ENCODE peak calls at places on chromosome 6, in four cellular contexts. One of them, this sample, is unnamed.

GRCh38 chr6:70164556-70164955 is 138.3 kb downstream of the COL9A1 start:
- DNase-seq in astrocyte of the cerebellum: no peak
- DNase-seq in AG09319: no peak
- DNase-seq in osteocyte: no peak
- DNase-seq in this sample: no peak

GRCh38 chr6:154995241-154996162 is at the start of gene TIAM2:
- DNase-seq in astrocyte of the cerebellum: no peak
- DNase-seq in AG09319: no peak
- DNase-seq in osteocyte: peak; percentile 84
- DNase-seq in this sample: no peak

GRCh38 chr6:155985660-155986138 is 530.1 kb upstream of the NOX3 start:
- DNase-seq in astrocyte of the cerebellum: no peak
- DNase-seq in AG09319: no peak
- DNase-seq in osteocyte: no peak
- DNase-seq in this sample: no peak

GRCh38 chr6:80767808-80768207 is 661.3 kb downstream of the BCKDHB start:
- DNase-seq in astrocyte of the cerebellum: peak; percentile 81
- DNase-seq in AG09319: peak; percentile 7
- DNase-seq in osteocyte: no peak
- DNase-seq in this sample: no peak

GRCh38 chr6:26276841-26277648 is 88.0 kb upstream of the BTN3A2 start:
- DNase-seq in astrocyte of the cerebellum: no peak
- DNase-seq in AG09319: no peak
- DNase-seq in osteocyte: no peak
- DNase-seq in this sample: no peak

GRCh38 chr6:45500924-45501816 is 123.4 kb upstream of the SUPT3H start:
- DNase-seq in astrocyte of the cerebellum: no peak
- DNase-seq in AG09319: no peak
- DNase-seq in osteocyte: no peak
- DNase-seq in this sample: no peak

GRCh38 chr6:75884822-75885221 is 135.8 kb downstream of the MYO6 start:
- DNase-seq in astrocyte of the cerebellum: no peak
- DNase-seq in AG09319: no peak
- DNase-seq in osteocyte: no peak
- DNase-seq in this sample: no peak

GRCh38 chr6:7770111-7770510 is 44.2 kb downstream of the BMP6 start:
- DNase-seq in astrocyte of the cerebellum: no peak
- DNase-seq in AG09319: no peak
- DNase-seq in osteocyte: no peak
- DNase-seq in this sample: no peak

GRCh38 chr6:137767931-137768690 is 98.9 kb upstream of the TNFAIP3 start:
- DNase-seq in astrocyte of the cerebellum: peak; percentile 6
- DNase-seq in AG09319: no peak
- DNase-seq in osteocyte: no peak
- DNase-seq in this sample: no peak

GRCh38 chr6:13466304-13467215 is 20.8 kb downstream of the GFOD1 start:
- DNase-seq in astrocyte of the cerebellum: no peak
- DNase-seq in AG09319: no peak
- DNase-seq in osteocyte: no peak
- DNase-seq in this sample: peak; percentile 57

GRCh38 chr6:24824142-24824755 is 25.5 kb upstream of the ARMH2 start:
- DNase-seq in astrocyte of the cerebellum: no peak
- DNase-seq in AG09319: no peak
- DNase-seq in osteocyte: no peak
- DNase-seq in this sample: no peak

GRCh38 chr6:87806635-87807034 is 104.6 kb upstream of the AKIRIN2 start:
- DNase-seq in astrocyte of the cerebellum: no peak
- DNase-seq in AG09319: no peak
- DNase-seq in osteocyte: no peak
- DNase-seq in this sample: no peak

GRCh38 chr6:25645916-25646315 is 6.1 kb upstream of the SCGN start:
- DNase-seq in astrocyte of the cerebellum: no peak
- DNase-seq in AG09319: no peak
- DNase-seq in osteocyte: no peak
- DNase-seq in this sample: no peak

GRCh38 chr6:15659181-15659580 is 3.6 kb downstream of the DTNBP1 start:
- DNase-seq in astrocyte of the cerebellum: no peak
- DNase-seq in AG09319: no peak
- DNase-seq in osteocyte: no peak
- DNase-seq in this sample: no peak

GRCh38 chr6:111207141-111207858 is 120.0 kb downstream of the SLC16A10 start:
- DNase-seq in astrocyte of the cerebellum: no peak
- DNase-seq in AG09319: no peak
- DNase-seq in osteocyte: no peak
- DNase-seq in this sample: no peak

GRCh38 chr6:46927066-46927465 is 5.3 kb upstream of the ADGRF5 start:
- DNase-seq in astrocyte of the cerebellum: no peak
- DNase-seq in AG09319: no peak
- DNase-seq in osteocyte: no peak
- DNase-seq in this sample: no peak

GRCh38 chr6:158027590-158028285 is 46.1 kb downstream of the SYNJ2 start:
- DNase-seq in astrocyte of the cerebellum: no peak
- DNase-seq in AG09319: no peak
- DNase-seq in osteocyte: no peak
- DNase-seq in this sample: no peak

GRCh38 chr6:48826318-48826595 is 636.8 kb downstream of the MMUT start:
- DNase-seq in astrocyte of the cerebellum: no peak
- DNase-seq in AG09319: no peak
- DNase-seq in osteocyte: no peak
- DNase-seq in this sample: no peak

GRCh38 chr6:16713597-16713996 is 47.7 kb downstream of the ATXN1 start:
- DNase-seq in astrocyte of the cerebellum: no peak
- DNase-seq in AG09319: no peak
- DNase-seq in osteocyte: no peak
- DNase-seq in this sample: no peak

GRCh38 chr6:157314705-157315321 is 8.5 kb downstream of the TMEM242 start:
- DNase-seq in astrocyte of the cerebellum: peak; percentile 79
- DNase-seq in AG09319: peak; percentile 54
- DNase-seq in osteocyte: no peak
- DNase-seq in this sample: no peak

GRCh38 chr6:25315778-25316177 is 36.6 kb downstream of the CARMIL1 start:
- DNase-seq in astrocyte of the cerebellum: no peak
- DNase-seq in AG09319: no peak
- DNase-seq in osteocyte: no peak
- DNase-seq in this sample: no peak

GRCh38 chr6:151762817-151763216 is 44.7 kb upstream of the ESR1 start:
- DNase-seq in astrocyte of the cerebellum: no peak
- DNase-seq in AG09319: no peak
- DNase-seq in osteocyte: no peak
- DNase-seq in this sample: no peak

GRCh38 chr6:151760486-151760885 is 47.0 kb upstream of the ESR1 start:
- DNase-seq in astrocyte of the cerebellum: no peak
- DNase-seq in AG09319: no peak
- DNase-seq in osteocyte: no peak
- DNase-seq in this sample: no peak

GRCh38 chr6:151763938-151764680 is 43.4 kb upstream of the ESR1 start:
- DNase-seq in astrocyte of the cerebellum: peak; percentile 29
- DNase-seq in AG09319: peak; percentile 52
- DNase-seq in osteocyte: no peak
- DNase-seq in this sample: peak; percentile 48

GRCh38 chr6:151763303-151763702 is 44.2 kb upstream of the ESR1 start:
- DNase-seq in astrocyte of the cerebellum: peak; percentile 38
- DNase-seq in AG09319: no peak
- DNase-seq in osteocyte: no peak
- DNase-seq in this sample: no peak

GRCh38 chr6:151765444-151765886 is 42.0 kb upstream of the ESR1 start:
- DNase-seq in astrocyte of the cerebellum: peak; percentile 76
- DNase-seq in AG09319: peak; percentile 65
- DNase-seq in osteocyte: no peak
- DNase-seq in this sample: no peak
- TF ChIP-seq CTCF in astrocyte of the cerebellum: peak; percentile 72
- TF ChIP-seq CTCF in AG09319: peak; percentile 65
- TF ChIP-seq CTCF in osteocyte: peak; percentile 80
- TF ChIP-seq CTCF in this sample: peak; percentile 83

GRCh38 chr6:83873869-83874268 is 14.4 kb downstream of the CYB5R4 start:
- DNase-seq in astrocyte of the cerebellum: no peak
- DNase-seq in AG09319: no peak
- DNase-seq in osteocyte: no peak
- DNase-seq in this sample: no peak

GRCh38 chr6:83868639-83869038 is 9.2 kb downstream of the CYB5R4 start:
- DNase-seq in astrocyte of the cerebellum: no peak
- DNase-seq in AG09319: no peak
- DNase-seq in osteocyte: no peak
- DNase-seq in this sample: no peak

GRCh38 chr6:83867527-83868161 is 8.2 kb downstream of the CYB5R4 start:
- DNase-seq in astrocyte of the cerebellum: no peak
- DNase-seq in AG09319: peak; percentile 88
- DNase-seq in osteocyte: no peak
- DNase-seq in this sample: peak; percentile 95

GRCh38 chr6:83872386-83873118 is 13.1 kb downstream of the CYB5R4 start:
- DNase-seq in astrocyte of the cerebellum: no peak
- DNase-seq in AG09319: no peak
- DNase-seq in osteocyte: no peak
- DNase-seq in this sample: no peak

DNA sequence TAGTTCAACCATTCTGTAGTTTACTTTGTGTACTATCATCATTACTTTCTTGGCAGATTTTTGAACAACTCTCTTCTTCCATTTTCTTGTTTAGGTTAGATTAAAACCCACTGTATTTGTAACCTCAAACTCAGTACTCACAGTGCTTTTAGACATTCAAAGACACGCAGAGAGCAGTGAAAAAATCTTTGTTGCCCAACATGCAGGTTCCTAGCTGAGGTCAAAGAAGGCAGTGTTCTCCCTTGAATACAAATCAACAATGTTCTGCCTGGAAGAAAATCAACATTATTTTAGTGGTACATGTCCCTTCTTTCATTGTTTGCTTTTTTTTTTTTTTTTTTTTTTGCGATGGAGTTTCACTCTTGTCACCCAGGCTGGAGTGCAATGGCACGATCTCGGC is 11.2 kb downstream of the CYB5R4 start:
- DNase-seq in astrocyte of the cerebellum: no peak
- DNase-seq in AG09319: no peak
- DNase-seq in osteocyte: no peak
- DNase-seq in this sample: no peak
- TF ChIP-seq CTCF in astrocyte of the cerebellum: no peak
- TF ChIP-seq CTCF in AG09319: no peak
- TF ChIP-seq CTCF in osteocyte: no peak
- TF ChIP-seq CTCF in this sample: no peak

GRCh38 chr6:82362144-82362543 is 1.5 kb upstream of the TPBG start:
- DNase-seq in astrocyte of the cerebellum: no peak
- DNase-seq in AG09319: no peak
- DNase-seq in osteocyte: no peak
- DNase-seq in this sample: no peak

GRCh38 chr6:82364087-82365010 is 732 bp downstream of the TPBG start:
- DNase-seq in astrocyte of the cerebellum: no peak
- DNase-seq in AG09319: no peak
- DNase-seq in osteocyte: peak; percentile 86
- DNase-seq in this sample: no peak

GRCh38 chr6:82363368-82364086 is at the start of gene TPBG:
- DNase-seq in astrocyte of the cerebellum: peak; percentile 54
- DNase-seq in AG09319: no peak
- DNase-seq in osteocyte: peak; percentile 88
- DNase-seq in this sample: no peak

GRCh38 chr6:82362868-82363267 is 749 bp upstream of the TPBG start:
- DNase-seq in astrocyte of the cerebellum: peak; percentile 90
- DNase-seq in AG09319: peak; percentile 92
- DNase-seq in osteocyte: no peak
- DNase-seq in this sample: no peak

DNA sequence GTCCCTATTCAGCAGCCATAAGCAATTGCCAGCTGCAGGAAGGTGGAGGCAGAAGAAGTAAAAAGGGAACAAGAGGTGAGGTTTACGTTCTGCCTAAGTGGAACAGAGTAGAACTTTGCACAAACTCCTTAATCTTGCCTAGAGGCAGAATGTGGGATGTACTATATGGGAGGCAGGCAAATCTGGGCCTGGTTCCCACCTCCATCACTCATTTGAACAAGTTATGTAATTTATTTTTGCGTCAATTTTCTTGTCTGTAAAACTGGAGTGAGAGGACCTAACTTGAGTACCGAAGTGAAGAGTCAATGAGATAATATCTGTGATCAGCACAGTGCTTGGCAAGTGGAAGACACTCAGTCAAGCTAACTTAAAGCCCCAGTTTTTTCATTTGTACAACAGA is 2.0 kb upstream of the TPBG start:
- DNase-seq in astrocyte of the cerebellum: no peak
- DNase-seq in AG09319: no peak
- DNase-seq in osteocyte: no peak
- DNase-seq in this sample: no peak
- TF ChIP-seq CTCF in astrocyte of the cerebellum: no peak
- TF ChIP-seq CTCF in AG09319: no peak
- TF ChIP-seq CTCF in osteocyte: no peak
- TF ChIP-seq CTCF in this sample: no peak

DNA sequence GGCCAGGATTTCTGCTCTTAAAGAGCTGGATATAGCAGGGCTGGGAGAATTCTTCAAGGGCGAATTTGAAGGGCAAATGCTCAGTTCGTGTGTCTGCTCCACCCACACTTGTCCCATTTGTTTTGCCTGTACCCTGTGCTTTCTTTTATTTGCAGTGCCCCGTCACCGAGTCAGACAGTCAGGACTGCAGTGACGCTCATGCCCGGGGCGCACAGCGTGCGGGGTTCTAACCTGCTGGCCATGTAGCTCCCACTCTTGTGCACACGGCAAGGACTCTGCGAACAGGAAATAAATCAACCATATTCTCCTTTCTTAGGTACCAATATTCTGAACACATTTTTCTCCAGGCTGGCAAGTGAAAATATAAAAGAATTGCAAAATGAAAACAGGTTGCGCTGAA is 17.7 kb downstream of the LYRM4 start:
- DNase-seq in astrocyte of the cerebellum: no peak
- DNase-seq in AG09319: no peak
- DNase-seq in osteocyte: no peak
- DNase-seq in this sample: no peak
- TF ChIP-seq CTCF in astrocyte of the cerebellum: no peak
- TF ChIP-seq CTCF in AG09319: no peak
- TF ChIP-seq CTCF in osteocyte: no peak
- TF ChIP-seq CTCF in this sample: no peak

DNA sequence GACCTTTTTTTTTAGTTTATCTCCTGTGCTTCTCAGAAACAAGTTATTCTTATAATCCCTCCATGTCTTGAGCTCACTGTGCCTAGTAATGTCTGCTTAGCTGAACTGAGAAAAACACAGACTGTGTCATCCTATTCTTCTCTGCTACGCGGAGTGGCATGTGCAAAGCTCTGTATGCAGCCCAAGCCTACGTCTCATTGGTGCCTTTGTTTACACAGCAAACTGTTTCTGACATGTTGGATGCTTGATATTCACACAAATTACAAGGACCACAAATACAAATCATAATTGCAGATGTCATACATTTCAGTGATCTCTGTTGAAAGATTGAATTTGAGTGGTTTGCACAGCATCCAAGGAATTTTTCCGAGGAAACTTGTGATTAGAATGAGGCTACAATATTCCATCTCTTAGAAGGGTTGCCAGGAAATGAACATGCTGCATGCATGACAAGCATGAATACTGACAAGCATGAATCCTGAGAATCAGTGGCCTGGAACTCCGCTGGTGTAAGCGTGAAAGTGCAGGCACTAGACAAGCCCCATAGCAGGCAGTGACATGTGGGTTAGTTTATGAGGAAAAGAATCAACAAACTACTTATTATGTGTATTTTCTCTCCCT is 128.4 kb upstream of the SGK1 start:
- DNase-seq in astrocyte of the cerebellum: peak; percentile 48
- DNase-seq in AG09319: peak; percentile 95
- DNase-seq in osteocyte: no peak
- DNase-seq in this sample: no peak
- TF ChIP-seq CTCF in astrocyte of the cerebellum: peak; percentile 17
- TF ChIP-seq CTCF in AG09319: no peak
- TF ChIP-seq CTCF in osteocyte: peak; percentile 12
- TF ChIP-seq CTCF in this sample: no peak

This sample was measured in CD14-positive monocyte.